ENCODE peak calls at places on chromosomes 3 and 15, in seven cellular contexts. K, I, J, C, T, A and B are unnamed samples. For H3K27me3, the result is how much of the 10 kb centered on the place peaks cover.

GRCh38 chr3:157542711-157543485 is 39.7 kb upstream of the VEPH1 start:
- DNase-seq in J (no peak), C (peak), I (peak), T (peak), A (peak), K (no peak), B (peak)

GRCh38 chr15:99452728-99453643 is 112.8 kb upstream of the MEF2A start:
- DNase-seq in A (no peak), T (no peak), I (peak), J (peak), C (peak), K (no peak), B (peak)

GRCh38 chr3:11305509-11305908 is 33.3 kb downstream of the ATG7 start:
- DNase-seq in J (no peak), T (no peak), A (no peak), C (no peak), K (no peak), I (no peak), B (no peak)

GRCh38 chr15:70248116-70249025 is 150.7 kb upstream of the TLE3 start:
- DNase-seq in C (no peak), A (no peak), J (peak), K (no peak), T (peak), I (peak), B (peak)

GRCh38 chr15:45429974-45430792 is 51.8 kb upstream of the GATM start:
- DNase-seq in J (peak), C (peak), T (peak), I (peak), K (no peak), A (peak), B (peak)

GRCh38 chr3:191523099-191523498 is 62.1 kb downstream of the PYDC2 start:
- DNase-seq in K (no peak), I (no peak), A (no peak), C (no peak), J (no peak), T (no peak), B (no peak)

GRCh38 chr3:82236257-82236656 is 474.8 kb upstream of the GBE1 start:
- DNase-seq in A (no peak), I (no peak), J (no peak), C (no peak), T (no peak), K (no peak), B (no peak)

GRCh38 chr15:85897818-85898717 is 103.3 kb upstream of the KLHL25 start:
- DNase-seq in A (no peak), C (no peak), K (no peak), I (no peak), J (no peak), T (no peak), B (no peak)

GRCh38 chr15:57288926-57289650 is 87.2 kb upstream of the CGNL1 start:
- DNase-seq in A (no peak), K (no peak), C (no peak), J (no peak), T (no peak), I (no peak), B (no peak)

GRCh38 chr3:23455775-23456174 is 252.6 kb downstream of the UBE2E2 start:
- DNase-seq in C (no peak), J (no peak), T (no peak), K (no peak), A (no peak), I (no peak), B (no peak)

GRCh38 chr15:66621491-66622467 is 56.0 kb upstream of the LCTL start:
- DNase-seq in I (no peak), A (no peak), C (no peak), K (no peak), T (peak), J (no peak), B (no peak)

GRCh38 chr3:112471926-112472325 is 27.3 kb downstream of the BTLA start:
- DNase-seq in J (no peak), I (no peak), A (no peak), T (no peak), K (no peak), C (no peak), B (no peak)

GRCh38 chr3:111592941-111593340 is 2.2 kb downstream of the ZBED2 start:
- DNase-seq in K (no peak), C (no peak), I (no peak), A (no peak), T (no peak), J (no peak), B (no peak)

GRCh38 chr3:40720863-40721262 is 196.1 kb downstream of the ZNF621 start:
- DNase-seq in C (no peak), J (no peak), K (no peak), A (no peak), I (peak), T (no peak), B (peak)

GRCh38 chr3:189170559-189170958 is 1.2 kb upstream of the TPRG1 start:
- DNase-seq in T (no peak), C (no peak), K (no peak), A (no peak), J (no peak), I (no peak), B (no peak)

GRCh38 chr15:85750319-85750806 is 44.4 kb downstream of the KLHL25 start:
- DNase-seq in T (no peak), A (peak), I (no peak), J (no peak), C (no peak), K (no peak), B (no peak)

GRCh38 chr3:131688370-131688769 is 185.6 kb upstream of the MRPL3 start:
- DNase-seq in A (no peak), K (no peak), J (no peak), C (no peak), I (no peak), T (no peak), B (no peak)

GRCh38 chr3:16331319-16331883 is 66.4 kb downstream of the OXNAD1 start:
- DNase-seq in K (no peak), I (no peak), J (no peak), T (no peak), A (no peak), C (no peak), B (no peak)

GRCh38 chr15:88658972-88659931 is 20.4 kb downstream of the ISG20 start:
- DNase-seq in A (no peak), C (no peak), K (no peak), J (no peak), T (no peak), I (no peak), B (no peak)

GRCh38 chr3:45486136-45486535 is 97.8 kb downstream of the LARS2 start:
- DNase-seq in K (no peak), I (no peak), A (no peak), C (no peak), J (no peak), T (no peak), B (no peak)

GRCh38 chr3:157832588-157832987 is 273.6 kb downstream of the SHOX2 start:
- DNase-seq in A (no peak), I (no peak), J (no peak), T (no peak), K (no peak), C (no peak), B (no peak)

GRCh38 chr3:40645883-40646282 is 121.1 kb downstream of the ZNF621 start:
- DNase-seq in A (peak), I (no peak), J (no peak), C (peak), K (no peak), T (peak), B (no peak)

GRCh38 chr3:156751461-156752025 is 74.6 kb upstream of the LEKR1 start:
- DNase-seq in I (peak), J (no peak), C (peak), K (no peak), A (peak), T (peak), B (no peak)

GRCh38 chr3:161637559-161637958 is 141.0 kb downstream of the OTOL1 start:
- DNase-seq in A (no peak), K (no peak), I (no peak), C (no peak), J (no peak), T (no peak), B (no peak)

GRCh38 chr15:50275091-50275490 is 9.6 kb upstream of the HDC start:
- DNase-seq in C (no peak), K (no peak), I (no peak), A (no peak), T (no peak), J (no peak), B (no peak)

GRCh38 chr3:99909714-99910508 is 92.2 kb downstream of the CMSS1 start:
- DNase-seq in K (no peak), A (no peak), J (no peak), T (peak), I (no peak), C (no peak), B (no peak)

GRCh38 chr3:113103588-113103987 is 107.8 kb upstream of the BOC start:
- DNase-seq in J (peak), I (no peak), A (no peak), T (no peak), K (no peak), C (no peak), B (no peak)

GRCh38 chr3:45381168-45381852 is 7.1 kb upstream of the LARS2 start:
- DNase-seq in C (no peak), T (peak), A (no peak), I (no peak), K (no peak), J (peak), B (no peak)

GRCh38 chr3:125128861-125129501 is 73.2 kb upstream of the HEG1 start:
- DNase-seq in I (no peak), A (no peak), C (no peak), T (peak), J (no peak), K (no peak), B (no peak)

GRCh38 chr3:71184252-71184651 is 399.3 kb downstream of the FOXP1 start:
- DNase-seq in I (no peak), J (no peak), A (no peak), T (no peak), K (no peak), C (no peak), B (no peak)

GRCh38 chr15:65530318-65531111 is at the start of gene HACD3:
- DNase-seq in C (peak), K (no peak), J (peak), I (peak), A (peak), T (peak), B (peak)

GRCh38 chr3:177597325-177598109 is 400.2 kb upstream of the TBL1XR1 start:
- DNase-seq in J (peak), T (peak), I (peak), K (no peak), A (peak), C (peak), B (peak)

GRCh38 chr3:113242091-113242581 is 30.8 kb downstream of the BOC start:
- DNase-seq in K (no peak), T (no peak), I (no peak), A (no peak), C (no peak), J (no peak), B (no peak)

GRCh38 chr3:52682016-52682415 is 3.7 kb downstream of the PBRM1 start:
- DNase-seq in I (peak), K (no peak), A (no peak), J (no peak), C (no peak), T (peak), B (no peak)

GRCh38 chr15:75089781-75090734 is 66.7 kb downstream of the PPCDC start:
- DNase-seq in J (no peak), T (peak), C (no peak), K (no peak), A (no peak), I (no peak), B (no peak)

GRCh38 chr15:58285921-58286278 is 145.9 kb upstream of the LIPC start:
- DNase-seq in J (no peak), T (no peak), K (no peak), A (no peak), I (no peak), C (no peak), B (no peak)

DNA sequence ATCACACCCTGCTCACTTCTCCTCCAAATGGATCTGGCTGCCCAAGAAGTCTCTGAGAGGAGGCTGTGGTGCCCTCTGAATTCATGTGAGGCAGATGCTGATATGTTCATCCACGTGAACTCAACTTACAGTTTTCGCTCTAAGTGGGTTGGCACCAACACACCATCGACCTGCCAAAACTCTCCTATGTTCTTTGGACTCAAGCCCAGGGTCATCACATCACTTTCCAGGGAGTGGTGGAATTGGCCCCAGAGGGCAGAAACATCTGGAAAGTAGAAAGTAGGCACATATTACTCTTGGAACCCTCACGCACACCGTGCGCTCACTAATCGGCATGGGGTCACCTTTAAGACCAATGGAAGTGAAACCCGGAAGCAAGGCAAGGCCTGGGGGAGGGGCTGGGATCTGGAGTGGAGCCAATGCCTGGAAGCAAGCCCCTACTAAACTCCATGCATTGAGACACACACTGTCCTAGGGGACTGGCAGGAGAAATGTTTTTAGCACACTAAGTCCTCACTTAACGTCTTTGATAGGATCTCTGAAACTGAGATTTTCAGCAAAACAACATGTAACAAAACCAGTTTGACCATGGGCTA is 41.4 kb downstream of the SSUH2 start:
- DNase-seq in K (no peak), T (no peak), J (no peak), C (no peak), I (no peak), A (no peak), B (no peak)
- H3K4me3 ChIP-seq in K (no peak), T (no peak), J (no peak), C (no peak), I (no peak), A (no peak), B (no peak)

GRCh38 chr15:28098360-28098765 is 752 bp downstream of the OCA2 start:
- DNase-seq in A (no peak), C (no peak), I (no peak), J (no peak), K (no peak), T (no peak), B (no peak)
- H3K27me3 ChIP-seq in A (under half), C (under half), I (under half), J (under half), K (under half), T (half or more), B (under half)

GRCh38 chr3:37546876-37547275 is 314.8 kb upstream of the CTDSPL start:
- DNase-seq in A (no peak), K (no peak), T (peak), I (peak), C (peak), J (no peak), B (peak)
- H3K4me3 ChIP-seq in A (no peak), K (no peak), T (no peak), I (no peak), C (no peak), J (no peak), B (no peak)

DNA sequence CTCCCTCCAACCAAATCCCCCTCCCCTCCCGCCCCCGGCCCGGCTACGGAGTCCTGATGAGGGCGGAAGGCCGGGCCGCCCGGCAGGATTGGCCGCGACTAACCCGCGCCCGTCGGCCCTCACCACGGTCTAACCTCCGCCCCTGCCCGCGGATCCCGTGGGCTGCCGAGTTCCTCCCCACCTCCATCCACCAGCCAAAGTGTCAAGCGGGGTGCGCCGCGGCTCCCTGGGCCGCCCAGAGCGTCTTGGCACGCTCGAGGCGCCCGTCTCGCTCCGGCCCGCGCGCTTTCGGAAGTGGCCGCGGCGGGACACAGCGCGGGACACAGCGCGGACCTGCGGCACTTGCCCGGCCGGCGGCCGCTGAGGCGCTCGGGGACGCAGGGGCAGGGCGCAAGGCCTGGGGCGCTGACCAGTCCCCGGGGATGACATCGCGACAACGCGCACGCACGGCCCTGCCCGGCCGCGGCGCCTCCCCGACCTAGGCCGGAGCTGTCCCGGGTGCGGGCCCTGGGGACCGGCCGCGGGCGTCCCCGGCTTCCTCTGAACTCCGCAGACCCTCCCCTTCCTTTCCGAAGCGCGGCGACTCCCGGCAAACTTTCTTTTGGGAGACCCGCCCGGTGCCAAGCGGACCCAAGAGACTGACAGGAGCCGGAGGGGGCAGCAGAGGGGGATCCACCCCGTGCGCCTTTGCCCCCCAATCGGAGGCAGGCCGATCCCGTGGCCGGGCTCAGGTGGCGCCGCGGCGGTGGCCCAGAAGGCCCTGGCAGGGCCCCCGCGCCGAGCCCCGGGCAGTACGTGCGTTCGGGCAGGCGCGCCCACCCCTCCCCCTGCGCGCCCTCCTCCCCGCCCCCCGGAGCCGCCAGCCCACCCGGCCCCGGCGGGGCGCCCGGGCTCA is 112.8 kb upstream of the ICE2 start:
- DNase-seq in K (no peak), C (peak), J (peak), I (peak), T (peak), A (peak), B (peak)
- H3K27me3 ChIP-seq in K (under half), C (under half), J (under half), I (under half), T (half or more), A (under half), B (under half)

DNA sequence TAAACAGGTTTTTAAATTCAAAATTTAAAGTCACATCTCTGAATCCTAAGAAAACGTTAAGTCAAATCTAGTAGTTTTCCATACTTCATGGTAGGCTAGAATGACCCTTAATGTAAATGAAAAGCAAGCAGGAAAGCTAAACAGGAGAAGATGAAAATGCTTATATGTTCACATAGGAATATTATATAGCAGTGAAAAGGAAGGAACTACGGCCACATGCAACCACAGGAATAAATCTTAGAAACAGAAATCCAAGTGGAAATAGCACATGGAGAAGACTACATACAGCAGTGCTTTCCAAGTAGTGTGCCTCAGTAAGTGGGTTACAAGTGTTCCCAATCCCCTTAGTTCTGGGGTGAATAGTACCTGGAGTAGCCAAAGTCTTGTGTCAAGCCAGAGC is 296.2 kb downstream of the FHIT start:
- DNase-seq in T (no peak), I (no peak), J (no peak), C (no peak), A (no peak), K (no peak), B (no peak)
- H3K4me3 ChIP-seq in T (no peak), I (no peak), J (no peak), C (no peak), A (no peak), K (no peak), B (no peak)

DNA sequence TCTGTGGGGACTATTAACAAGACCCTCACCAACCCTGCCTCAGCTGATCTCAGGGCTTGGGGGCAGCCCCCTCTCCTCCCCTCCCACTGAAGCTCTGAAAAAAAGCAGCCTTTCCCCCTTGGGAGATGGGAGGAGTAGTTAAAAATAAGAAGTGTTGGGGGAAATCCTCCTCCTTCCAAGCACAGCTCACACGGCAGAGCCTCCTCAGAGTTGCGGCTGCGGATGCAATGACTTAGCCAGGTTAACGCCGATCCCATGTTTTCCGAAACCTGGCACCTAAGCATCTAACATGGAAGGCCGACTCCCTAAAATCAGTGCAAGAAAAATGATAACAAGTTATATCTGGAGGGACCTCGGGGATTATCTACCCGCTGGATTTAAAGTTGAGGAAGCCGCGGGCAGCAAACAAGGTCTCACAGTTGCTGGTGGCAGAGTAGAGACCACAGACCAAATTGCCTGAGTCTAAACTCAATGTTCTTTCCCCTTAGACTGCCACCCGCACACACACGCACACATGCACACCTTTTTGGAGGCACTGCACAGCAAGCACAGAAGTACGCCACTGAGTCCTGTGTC is 1.1 kb upstream of the TPM1 start:
- DNase-seq in J (no peak), C (no peak), A (no peak), K (no peak), I (no peak), T (no peak), B (no peak)
- H3K27me3 ChIP-seq in J (half or more), C (under half), A (under half), K (under half), I (under half), T (under half), B (under half)